ENCODE peak calls at places on chromosomes 3 and 15, in four cellular contexts. H is left ventricle myocardium inferior, L is fibroblast of lung, F is AG10803. E is an unnamed sample.

GRCh38 chr3:63954182-63954581 is 42.0 kb upstream of the SCAANT1 start:
- DNase-seq in H (no peak), L (no peak), F (no peak), E (no peak)

GRCh38 chr3:16908878-16909277 is 24.1 kb downstream of the PLCL2 start:
- DNase-seq in H (no peak), L (no peak), F (no peak), E (no peak)

GRCh38 chr3:59424268-59425010 is 374.6 kb upstream of the CFAP20DC start:
- DNase-seq in H (no peak), L (peak; percentile 90), F (peak; percentile 93), E (peak; percentile 51)

GRCh38 chr3:172069473-172069872 is 30.1 kb downstream of the FNDC3B start:
- DNase-seq in H (no peak), L (no peak), F (no peak), E (no peak)

GRCh38 chr3:147680820-147681488 is 271.8 kb downstream of the ZIC1 start:
- DNase-seq in H (peak; percentile 57), L (peak; percentile 50), F (no peak), E (no peak)

GRCh38 chr15:31598620-31599019 is 272.0 kb downstream of the KLF13 start:
- DNase-seq in H (no peak), L (peak; percentile 41), F (no peak), E (no peak)

GRCh38 chr3:118889691-118890090 is 145.0 kb downstream of the IGSF11 start:
- DNase-seq in H (no peak), L (no peak), F (no peak), E (no peak)

GRCh38 chr3:136624894-136625815 is 127.0 kb downstream of the STAG1 start:
- DNase-seq in H (no peak), L (no peak), F (no peak), E (no peak)

GRCh38 chr3:178537123-178537754 is 1.0 kb downstream of the KCNMB2 start:
- DNase-seq in H (no peak), L (no peak), F (no peak), E (no peak)

GRCh38 chr3:16528581-16528993 is 15.1 kb upstream of the RFTN1 start:
- DNase-seq in H (peak; percentile 61), L (no peak), F (peak; percentile 24), E (no peak)

GRCh38 chr15:41507820-41508290 is 5.8 kb downstream of the LTK start:
- DNase-seq in H (peak; percentile 54), L (no peak), F (no peak), E (no peak)

GRCh38 chr3:31106204-31106603 is 211.7 kb upstream of the GADL1 start:
- DNase-seq in H (no peak), L (peak; percentile 59), F (peak; percentile 90), E (peak; percentile 63)

GRCh38 chr3:193040836-193041672 is 123.4 kb upstream of the MB21D2 start:
- DNase-seq in H (no peak), L (peak; percentile 61), F (peak; percentile 58), E (peak; percentile 13)

GRCh38 chr3:171712168-171712938 is 97.9 kb downstream of the PLD1 start:
- DNase-seq in H (no peak), L (peak; percentile 17), F (no peak), E (no peak)

GRCh38 chr3:64533565-64534317 is 154.1 kb downstream of the ADAMTS9 start:
- DNase-seq in H (peak; percentile 85), L (peak; percentile 93), F (peak; percentile 83), E (peak; percentile 85)

GRCh38 chr15:37698679-37699078 is 235.8 kb upstream of the TMCO5A start:
- DNase-seq in H (no peak), L (no peak), F (peak; percentile 3), E (no peak)

GRCh38 chr3:74267583-74268184 is 346.8 kb downstream of the CNTN3 start:
- DNase-seq in H (no peak), L (peak; percentile 81), F (peak; percentile 39), E (peak; percentile 43)

GRCh38 chr3:59456852-59457485 is 407.1 kb upstream of the CFAP20DC start:
- DNase-seq in H (no peak), L (no peak), F (no peak), E (no peak)

GRCh38 chr3:172323894-172324590 is 124.2 kb downstream of the GHSR start:
- DNase-seq in H (peak; percentile 34), L (peak; percentile 45), F (peak; percentile 60), E (peak; percentile 45)

GRCh38 chr3:161275919-161276318 is 54.8 kb downstream of the NMD3 start:
- DNase-seq in H (no peak), L (no peak), F (no peak), E (no peak)

GRCh38 chr15:49286649-49287394 is 116.8 kb downstream of the GALK2 start:
- DNase-seq in H (no peak), L (peak; percentile 74), F (peak; percentile 48), E (no peak)

GRCh38 chr3:58288011-58288728 is 17.9 kb upstream of the RPP14 start:
- DNase-seq in H (no peak), L (no peak), F (peak; percentile 4), E (no peak)

GRCh38 chr3:61094608-61095007 is 156.6 kb downstream of the FHIT start:
- DNase-seq in H (no peak), L (no peak), F (no peak), E (no peak)

GRCh38 chr15:50182233-50183013 is 427 bp downstream of the SLC27A2 start:
- DNase-seq in H (no peak), L (peak; percentile 24), F (peak; percentile 14), E (no peak)

GRCh38 chr15:83379574-83379973 is 67.6 kb upstream of the SH3GL3 start:
- DNase-seq in H (no peak), L (no peak), F (peak; percentile 41), E (no peak)

GRCh38 chr15:51816615-51817014 is 12.8 kb upstream of the TMOD3 start:
- DNase-seq in H (no peak), L (no peak), F (no peak), E (no peak)

GRCh38 chr3:126487151-126487771 is 11.6 kb upstream of the ZXDC start:
- DNase-seq in H (no peak), L (no peak), F (peak; percentile 12), E (no peak)

GRCh38 chr15:93034512-93034911 is 54.5 kb downstream of the RGMA start:
- DNase-seq in H (no peak), L (no peak), F (no peak), E (no peak)

GRCh38 chr3:14439501-14440167 is 37.2 kb downstream of the SLC6A6 start:
- DNase-seq in H (peak; percentile 83), L (peak; percentile 57), F (no peak), E (peak; percentile 44)

GRCh38 chr15:31308185-31308639 is 18.4 kb upstream of the KLF13 start:
- DNase-seq in H (no peak), L (no peak), F (no peak), E (no peak)

GRCh38 chr3:189157232-189158007 is 14.4 kb upstream of the TPRG1 start:
- DNase-seq in H (no peak), L (no peak), F (no peak), E (no peak)

GRCh38 chr3:104952587-104952986 is 414.1 kb upstream of the ALCAM start:
- DNase-seq in H (no peak), L (peak; percentile 88), F (peak; percentile 82), E (peak; percentile 93)

GRCh38 chr3:98626151-98626550 is 32.7 kb upstream of the CPOX start:
- DNase-seq in H (no peak), L (no peak), F (no peak), E (no peak)

GRCh38 chr3:111787556-111788463 is 71.3 kb upstream of the PHLDB2 start:
- DNase-seq in H (no peak), L (no peak), F (no peak), E (no peak)

GRCh38 chr3:138942861-138943623 is 3.9 kb downstream of the FOXL2 start:
- DNase-seq in H (no peak), L (no peak), F (no peak), E (no peak)
- H3K4me3 ChIP-seq in H (no peak overlapping the region), L (no peak overlapping the region), F (no peak overlapping the region), E (no peak overlapping the region)

GRCh38 chr15:89358435-89358754 is 23.8 kb upstream of the POLG start:
- DNase-seq in H (no peak), L (no peak), F (no peak), E (no peak)

GRCh38 chr15:89361451-89362202 is 27.0 kb upstream of the POLG start:
- DNase-seq in H (peak; percentile 61), L (peak; percentile 64), F (peak; percentile 49), E (peak; percentile 20)

GRCh38 chr15:89360294-89360971 is 25.8 kb upstream of the POLG start:
- DNase-seq in H (no peak), L (no peak), F (no peak), E (no peak)

GRCh38 chr15:89358755-89359439 is 24.3 kb upstream of the POLG start:
- DNase-seq in H (peak; percentile 68), L (peak; percentile 73), F (peak; percentile 57), E (peak; percentile 23)

GRCh38 chr15:89359471-89360293 is 25.1 kb upstream of the POLG start:
- DNase-seq in H (no peak), L (no peak), F (no peak), E (no peak)
- H3K4me3 ChIP-seq in H (peak overlapping the region; percentile 64), L (no peak overlapping the region), F (no peak overlapping the region), E (no peak overlapping the region)

DNA sequence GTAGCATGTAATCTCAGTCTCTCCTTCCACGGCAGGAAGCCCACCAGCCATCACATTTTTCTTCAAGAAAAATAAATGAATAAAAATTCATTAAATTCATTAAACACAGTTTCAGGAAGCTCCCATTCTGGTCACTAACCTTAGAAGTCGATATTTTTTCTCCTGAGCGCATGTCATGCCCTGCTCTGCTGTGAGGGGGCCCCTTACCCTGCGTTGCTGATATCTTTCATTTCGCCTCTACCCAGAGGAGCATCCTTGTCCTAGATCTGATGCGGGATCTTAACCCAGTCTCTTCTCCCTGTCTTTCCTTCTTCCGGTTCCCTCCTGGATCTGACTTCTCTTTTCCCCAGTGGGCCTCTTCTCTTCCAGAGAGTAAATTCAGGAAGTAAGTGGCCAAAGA is 1.3 kb upstream of the ILDR1 start:
- DNase-seq in H (no peak), L (no peak), F (no peak), E (no peak)
- H3K4me3 ChIP-seq in H (no peak overlapping the region), L (no peak overlapping the region), F (no peak overlapping the region), E (no peak overlapping the region)

GRCh38 chr3:158221426-158221825 is 111.5 kb downstream of the RSRC1 start:
- DNase-seq in H (no peak), L (peak; percentile 28), F (peak; percentile 1), E (no peak)

GRCh38 chr3:158220575-158220974 is 110.7 kb downstream of the RSRC1 start:
- DNase-seq in H (no peak), L (no peak), F (no peak), E (no peak)

GRCh38 chr3:158213461-158213860 is 103.6 kb downstream of the RSRC1 start:
- DNase-seq in H (no peak), L (no peak), F (no peak), E (no peak)

GRCh38 chr3:158217992-158218391 is 108.1 kb downstream of the RSRC1 start:
- DNase-seq in H (no peak), L (no peak), F (no peak), E (no peak)
- H3K4me3 ChIP-seq in H (no peak overlapping the region), L (no peak overlapping the region), F (no peak overlapping the region), E (no peak overlapping the region)

GRCh38 chr3:80668100-80668499 is 900.3 kb upstream of the ROBO1 start:
- DNase-seq in H (no peak), L (no peak), F (no peak), E (no peak)

GRCh38 chr3:80663426-80663825 is 895.6 kb upstream of the ROBO1 start:
- DNase-seq in H (no peak), L (no peak), F (no peak), E (no peak)

GRCh38 chr3:80668600-80669281 is 900.9 kb upstream of the ROBO1 start:
- DNase-seq in H (no peak), L (no peak), F (no peak), E (no peak)
- H3K4me3 ChIP-seq in H (no peak overlapping the region), L (no peak overlapping the region), F (no peak overlapping the region), E (no peak overlapping the region)